ENCODE peak calls at places on chromosomes 11 and 22, in eight cellular contexts. R, I, F, Y, G, Z, M and K are unnamed samples. For H3K4me1, H3K36me3 and H3K9me3, the result is how much of the 10 kb centered on the place peaks cover.

GRCh38 chr11:92322225-92322624 is 97.6 kb downstream of the FAT3 start:
- DNase-seq in R (no peak), I (no peak), F (peak), Y (no peak), G (no peak), Z (no peak), M (no peak), K (no peak)

GRCh38 chr11:36372101-36372767 is 76.1 kb downstream of the PRR5L start:
- DNase-seq in R (no peak), I (no peak), F (peak), Y (no peak), G (no peak), Z (no peak), M (no peak), K (no peak)

GRCh38 chr11:44464741-44465140 is 100.7 kb upstream of the CD82 start:
- DNase-seq in R (no peak), I (no peak), F (no peak), Y (no peak), G (no peak), Z (no peak), M (no peak), K (no peak)

GRCh38 chr11:59728913-59729312 is 15.3 kb upstream of the OR10V1 start:
- DNase-seq in R (no peak), I (no peak), F (no peak), Y (no peak), G (no peak), Z (no peak), M (no peak), K (no peak)

GRCh38 chr11:48037709-48038468 is 57.5 kb downstream of the PTPRJ start:
- DNase-seq in R (no peak), I (no peak), F (peak), Y (peak), G (no peak), Z (no peak), M (no peak), K (no peak)

GRCh38 chr11:128521697-128522062 is 65.7 kb downstream of the ETS1 start:
- DNase-seq in R (peak), I (peak), F (no peak), Y (no peak), G (peak), Z (no peak), M (no peak), K (no peak)

GRCh38 chr11:22133785-22134184 is 59.1 kb upstream of the ANO5 start:
- DNase-seq in R (no peak), I (no peak), F (no peak), Y (no peak), G (no peak), Z (no peak), M (no peak), K (no peak)

GRCh38 chr11:10605941-10606381 is 37.5 kb upstream of the LYVE1 start:
- DNase-seq in R (no peak), I (peak), F (peak), Y (no peak), G (no peak), Z (no peak), M (peak), K (no peak)

GRCh38 chr11:95338430-95338991 is 107.5 kb upstream of the SESN3 start:
- DNase-seq in R (peak), I (no peak), F (peak), Y (no peak), G (peak), Z (no peak), M (no peak), K (no peak)

GRCh38 chr22:40533712-40534378 is 102.7 kb downstream of the MRTFA start:
- DNase-seq in R (no peak), I (peak), F (peak), Y (no peak), G (no peak), Z (peak), M (no peak), K (no peak)

GRCh38 chr11:62151737-62152102 is 27.9 kb downstream of the INCENP start:
- DNase-seq in R (no peak), I (no peak), F (no peak), Y (no peak), G (no peak), Z (no peak), M (peak), K (no peak)

GRCh38 chr11:77287615-77288273 is 13.7 kb downstream of the GDPD4 start:
- DNase-seq in R (no peak), I (no peak), F (peak), Y (peak), G (no peak), Z (no peak), M (no peak), K (no peak)

GRCh38 chr11:106178361-106178760 is 100.9 kb downstream of the AASDHPPT start:
- DNase-seq in R (no peak), I (no peak), F (no peak), Y (peak), G (no peak), Z (no peak), M (no peak), K (no peak)

GRCh38 chr11:95279921-95280861 is 49.2 kb upstream of the SESN3 start:
- DNase-seq in R (no peak), I (no peak), F (no peak), Y (no peak), G (no peak), Z (no peak), M (no peak), K (no peak)

GRCh38 chr11:19013181-19013857 is 47.2 kb downstream of the MRGPRX2 start:
- DNase-seq in R (no peak), I (no peak), F (no peak), Y (peak), G (no peak), Z (no peak), M (no peak), K (no peak)

GRCh38 chr11:27596388-27596787 is 89.8 kb upstream of the LIN7C start:
- DNase-seq in R (no peak), I (no peak), F (no peak), Y (no peak), G (no peak), Z (no peak), M (no peak), K (no peak)

GRCh38 chr11:116929393-116930090 is 92.1 kb upstream of the APOA1 start:
- DNase-seq in R (no peak), I (no peak), F (peak), Y (no peak), G (no peak), Z (no peak), M (no peak), K (no peak)
- H3K4me1 ChIP-seq in R (under half), I (under half), F (under half), Y (under half), G (under half), Z (half or more), M (under half), K (under half)

GRCh38 chr11:65811764-65812475 is 21.8 kb upstream of the SNX32 start:
- DNase-seq in R (no peak), I (no peak), F (no peak), Y (no peak), G (peak), Z (no peak), M (no peak), K (no peak)

GRCh38 chr11:65817312-65817814 is 16.4 kb upstream of the SNX32 start:
- DNase-seq in R (no peak), I (no peak), F (no peak), Y (no peak), G (peak), Z (no peak), M (no peak), K (no peak)

GRCh38 chr11:65817815-65818680 is 15.7 kb upstream of the SNX32 start:
- DNase-seq in R (peak), I (peak), F (peak), Y (peak), G (peak), Z (peak), M (peak), K (peak)

GRCh38 chr11:65814131-65814959 is 19.4 kb upstream of the SNX32 start:
- DNase-seq in R (no peak), I (no peak), F (peak), Y (no peak), G (peak), Z (no peak), M (no peak), K (no peak)

DNA sequence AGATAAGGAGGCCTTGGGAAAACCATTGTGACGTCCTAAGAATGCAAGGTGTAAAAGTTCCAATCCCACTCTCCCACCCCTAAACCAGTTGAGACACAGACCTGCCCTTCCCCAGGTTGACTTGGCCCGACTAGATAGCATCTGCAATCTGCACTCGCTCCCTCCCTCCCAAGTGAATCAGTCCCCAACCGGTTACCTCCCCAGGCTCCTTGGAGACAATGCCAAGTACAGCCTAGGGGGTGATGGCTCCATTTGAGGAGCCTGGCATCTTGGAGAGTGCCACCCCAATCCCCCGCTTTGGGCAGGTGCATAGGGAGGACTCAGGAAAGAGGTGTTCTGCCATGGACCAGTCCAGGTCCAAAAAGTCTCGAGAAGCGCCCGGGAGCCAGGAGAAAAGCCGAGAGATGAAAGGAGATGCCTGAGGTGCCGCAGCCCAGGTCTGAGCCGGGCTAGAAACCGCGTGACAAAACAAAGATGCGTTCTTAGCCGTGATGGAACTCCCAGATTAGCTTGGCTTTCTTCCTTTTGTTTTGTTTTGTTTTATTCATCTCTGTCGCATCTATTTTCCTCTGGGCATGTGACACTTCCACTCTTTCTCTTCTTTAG is 18.7 kb upstream of the SNX32 start:
- DNase-seq in R (no peak), I (no peak), F (no peak), Y (no peak), G (peak), Z (no peak), M (no peak), K (no peak)
- H3K36me3 ChIP-seq in R (under half), I (under half), F (under half), Y (under half), G (under half), Z (under half), M (under half), K (under half)

GRCh38 chr22:49512471-49512870 is 315.2 kb downstream of the BRD1 start:
- DNase-seq in R (no peak), I (no peak), F (no peak), Y (no peak), G (no peak), Z (no peak), M (no peak), K (no peak)
- H3K9me3 ChIP-seq in R (under half), I (under half), F (under half), Y (under half), G (under half), Z (under half), M (under half), K (under half)

GRCh38 chr11:30106222-30106621 is 89.4 kb upstream of the KCNA4 start:
- DNase-seq in R (no peak), I (no peak), F (no peak), Y (no peak), G (no peak), Z (no peak), M (no peak), K (no peak)
- H3K4me1 ChIP-seq in R (under half), I (under half), F (under half), Y (under half), G (under half), Z (under half), M (under half), K (under half)

GRCh38 chr11:122122179-122122578 is 6.2 kb upstream of the BLID start:
- DNase-seq in R (no peak), I (no peak), F (no peak), Y (no peak), G (no peak), Z (no peak), M (no peak), K (no peak)
- H3K36me3 ChIP-seq in R (under half), I (under half), F (under half), Y (under half), G (under half), Z (under half), M (under half), K (half or more)